ENCODE peak calls at places on chromosomes 6 and 20, in six cellular contexts. S is kidney epithelial cell, Z is frontal cortex, U is uterus, C is Daoy, B is M059J. P is an unnamed sample.

GRCh38 chr6:63713332-63713731 is 77.7 kb downstream of the PHF3 start:
- DNase-seq in S (no peak), Z (no peak), U (no peak), C (no peak), B (no peak), P (no peak)

GRCh38 chr6:84645000-84645399 is 119.4 kb downstream of the TBX18 start:
- DNase-seq in S (peak), Z (no peak), U (no peak), C (peak), B (peak), P (no peak)

GRCh38 chr6:147503587-147503986 is 4.9 kb upstream of the SAMD5 start:
- DNase-seq in S (no peak), Z (no peak), U (no peak), C (no peak), B (no peak), P (no peak)

GRCh38 chr6:46921059-46921458 is 679 bp downstream of the ADGRF5 start:
- DNase-seq in S (no peak), Z (no peak), U (no peak), C (no peak), B (no peak), P (no peak)

GRCh38 chr6:21587182-21587924 is 6.2 kb upstream of the SOX4 start:
- DNase-seq in S (no peak), Z (no peak), U (peak), C (peak), B (peak), P (peak)

GRCh38 chr6:39452746-39453145 is 130.2 kb upstream of the KCNK16 start:
- DNase-seq in S (no peak), Z (no peak), U (no peak), C (no peak), B (peak), P (no peak)

GRCh38 chr6:90106449-90106848 is 190.2 kb downstream of the BACH2 start:
- DNase-seq in S (no peak), Z (no peak), U (no peak), C (no peak), B (no peak), P (no peak)

GRCh38 chr20:7497985-7498384 is 442.3 kb downstream of the HAO1 start:
- DNase-seq in S (peak), Z (no peak), U (no peak), C (peak), B (peak), P (no peak)

GRCh38 chr6:8086755-8087306 is 15.5 kb downstream of the EEF1E1 start:
- DNase-seq in S (no peak), Z (no peak), U (no peak), C (no peak), B (no peak), P (no peak)

GRCh38 chr6:17021539-17021889 is 80.3 kb upstream of the STMND1 start:
- DNase-seq in S (no peak), Z (no peak), U (no peak), C (no peak), B (no peak), P (no peak)

GRCh38 chr20:2122921-2123320 is 21.3 kb downstream of the STK35 start:
- DNase-seq in S (no peak), Z (no peak), U (peak), C (no peak), B (no peak), P (no peak)

GRCh38 chr20:38642498-38642897 is 40.9 kb downstream of the ARHGAP40 start:
- DNase-seq in S (no peak), Z (no peak), U (no peak), C (no peak), B (no peak), P (no peak)

GRCh38 chr6:140032177-140032576 is 657.7 kb upstream of the CITED2 start:
- DNase-seq in S (no peak), Z (no peak), U (no peak), C (no peak), B (peak), P (no peak)

GRCh38 chr20:8997720-8998119 is 71.2 kb upstream of the PLCB4 start:
- DNase-seq in S (no peak), Z (no peak), U (no peak), C (no peak), B (no peak), P (no peak)

GRCh38 chr20:32820698-32821378 is 1.1 kb downstream of the MAPRE1 start:
- DNase-seq in S (no peak), Z (no peak), U (no peak), C (no peak), B (no peak), P (no peak)

GRCh38 chr6:6006428-6007310 is at the start of gene NRN1:
- DNase-seq in S (no peak), Z (peak), U (no peak), C (peak), B (peak), P (no peak)

GRCh38 chr20:45588800-45589199 is 9.7 kb upstream of the WFDC8 start:
- DNase-seq in S (no peak), Z (no peak), U (no peak), C (no peak), B (peak), P (no peak)

GRCh38 chr6:16882230-16882629 is 121.0 kb upstream of the ATXN1 start:
- DNase-seq in S (no peak), Z (no peak), U (no peak), C (no peak), B (no peak), P (no peak)

GRCh38 chr20:13002256-13002655 is 6.5 kb upstream of the SPTLC3 start:
- DNase-seq in S (no peak), Z (no peak), U (no peak), C (no peak), B (no peak), P (no peak)

GRCh38 chr6:52603000-52603795 is 26.3 kb upstream of the TRAM2 start:
- DNase-seq in S (no peak), Z (no peak), U (no peak), C (peak), B (peak), P (no peak)

GRCh38 chr6:126812651-126813050 is 305.8 kb upstream of the RSPO3 start:
- DNase-seq in S (peak), Z (no peak), U (no peak), C (no peak), B (peak), P (no peak)

GRCh38 chr6:37624121-37624520 is 73.6 kb downstream of the MDGA1 start:
- DNase-seq in S (peak), Z (no peak), U (no peak), C (peak), B (peak), P (no peak)

GRCh38 chr6:47097092-47097945 is 55.2 kb upstream of the ADGRF1 start:
- DNase-seq in S (no peak), Z (peak), U (peak), C (peak), B (peak), P (no peak)

GRCh38 chr6:124994648-124995047 is 32.4 kb downstream of the RNF217 start:
- DNase-seq in S (no peak), Z (no peak), U (no peak), C (no peak), B (no peak), P (no peak)

GRCh38 chr6:106254636-106255035 is 70.9 kb downstream of the ATG5 start:
- DNase-seq in S (no peak), Z (no peak), U (no peak), C (peak), B (peak), P (no peak)

GRCh38 chr6:2875840-2876207 is 27.3 kb downstream of the SERPINB9 start:
- DNase-seq in S (no peak), Z (peak), U (no peak), C (no peak), B (peak), P (no peak)

GRCh38 chr6:151059612-151060095 is 180.1 kb upstream of the AKAP12 start:
- DNase-seq in S (no peak), Z (no peak), U (peak), C (peak), B (no peak), P (no peak)

GRCh38 chr6:113695506-113695905 is 161.6 kb upstream of the MARCKS start:
- DNase-seq in S (no peak), Z (no peak), U (no peak), C (no peak), B (peak), P (no peak)

GRCh38 chr6:36296240-36296639 is 26.4 kb downstream of the PNPLA1 start:
- DNase-seq in S (no peak), Z (no peak), U (no peak), C (no peak), B (no peak), P (no peak)

GRCh38 chr6:159913375-159913774 is 22.6 kb downstream of the MAS1 start:
- DNase-seq in S (no peak), Z (no peak), U (no peak), C (no peak), B (no peak), P (peak)